ENCODE peak calls at places on chromosomes 2 and 18, in eight cellular contexts. X, C, T, E, F, A, K and Y are unnamed samples.

GRCh38 chr2:225735844-225736243 is 336.3 kb downstream of the NYAP2 start:
- DNase-seq in X (no peak), C (peak), T (no peak), E (peak), F (no peak), A (peak), K (no peak), Y (no peak)

GRCh38 chr2:118145806-118146205 is 57.5 kb downstream of the INSIG2 start:
- DNase-seq in X (no peak), C (no peak), T (no peak), E (no peak), F (no peak), A (no peak), K (no peak), Y (no peak)

GRCh38 chr2:137420744-137421143 is 543.5 kb upstream of the HNMT start:
- DNase-seq in X (no peak), C (no peak), T (no peak), E (no peak), F (no peak), A (no peak), K (no peak), Y (no peak)

GRCh38 chr2:152504618-152505017 is 169.6 kb downstream of the FMNL2 start:
- DNase-seq in X (no peak), C (peak), T (no peak), E (no peak), F (no peak), A (peak), K (no peak), Y (no peak)

GRCh38 chr2:109351164-109351756 is 222.3 kb downstream of the SH3RF3 start:
- DNase-seq in X (no peak), C (peak), T (no peak), E (peak), F (no peak), A (peak), K (no peak), Y (no peak)

GRCh38 chr2:191165190-191165643 is 14.4 kb upstream of the STAT4 start:
- DNase-seq in X (no peak), C (peak), T (peak), E (peak), F (peak), A (peak), K (peak), Y (no peak)

GRCh38 chr18:8139971-8140406 is 469.2 kb upstream of the RAB12 start:
- DNase-seq in X (no peak), C (no peak), T (no peak), E (no peak), F (no peak), A (peak), K (no peak), Y (no peak)

GRCh38 chr2:160906878-160907277 is 253.3 kb upstream of the TANK start:
- DNase-seq in X (no peak), C (no peak), T (no peak), E (no peak), F (no peak), A (no peak), K (no peak), Y (no peak)

GRCh38 chr2:237944302-237944701 is 22.5 kb upstream of the UBE2F start:
- DNase-seq in X (no peak), C (no peak), T (no peak), E (no peak), F (no peak), A (no peak), K (no peak), Y (no peak)

GRCh38 chr18:78423776-78424175 is 555.8 kb upstream of the SALL3 start:
- DNase-seq in X (no peak), C (no peak), T (no peak), E (no peak), F (no peak), A (no peak), K (no peak), Y (no peak)